ENCODE peak calls at places on chromosomes 4 and X, in seven cellular contexts. L is stimulated activated CD4-positive, alpha-beta T cell treated with anti-CD3 and anti-CD28 coated beads, Interleukin-4, amount 100 ng/mL, for 24 hours; Z is stimulated activated effector memory CD8-positive, alpha-beta T cell treated with anti-CD3 and anti-CD28 coated beads, Interleukin-12 subunit alpha, Interleukin-12 subunit beta, amount 100 ng/mL, for 72 hours; S is stomach; W is GM20000; M is GM12865; E is bronchial epithelial cell. G is an unnamed sample.

GRCh38 chrX:41779941-41780340 is 56.0 kb downstream of the GPR82 start:
- DNase-seq in L (no peak), Z (no peak), S (no peak), W (no peak), M (no peak), E (no peak), G (no peak)

GRCh38 chrX:40012039-40012799 is 85.5 kb downstream of the BCOR start:
- DNase-seq in L (no peak), Z (peak; percentile 48), S (peak; percentile 45), W (peak; percentile 45), M (no peak), E (peak; percentile 27), G (no peak)

GRCh38 chr4:29405151-29405550 is 1315.0 kb upstream of the PCDH7 start:
- DNase-seq in L (no peak), Z (no peak), S (no peak), W (no peak), M (no peak), E (no peak), G (no peak)

GRCh38 chrX:68830486-68831404 is 1.9 kb downstream of the EFNB1 start:
- DNase-seq in L (no peak), Z (peak; percentile 42), S (no peak), W (no peak), M (no peak), E (no peak), G (no peak)

GRCh38 chrX:115650449-115650848 is 89.5 kb downstream of the PLS3 start:
- DNase-seq in L (no peak), Z (no peak), S (no peak), W (no peak), M (no peak), E (peak; percentile 13), G (no peak)

GRCh38 chrX:68462653-68463052 is 29.4 kb upstream of the OPHN1 start:
- DNase-seq in L (peak; percentile 12), Z (peak; percentile 46), S (no peak), W (no peak), M (peak; percentile 27), E (peak; percentile 21), G (no peak)

GRCh38 chr4:37219251-37219650 is 25.3 kb upstream of the NWD2 start:
- DNase-seq in L (no peak), Z (no peak), S (no peak), W (no peak), M (no peak), E (peak; percentile 1), G (no peak)

GRCh38 chr4:160180206-160180605 is 1077.3 kb downstream of the RAPGEF2 start:
- DNase-seq in L (no peak), Z (no peak), S (no peak), W (no peak), M (no peak), E (peak; percentile 45), G (no peak)

GRCh38 chrX:9135901-9136510 is 102.1 kb upstream of the FAM9B start:
- DNase-seq in L (no peak), Z (no peak), S (no peak), W (no peak), M (no peak), E (peak; percentile 0), G (no peak)

G was measured in GM06990.